ENCODE peak calls at places on chromosomes 3 and 15, in four cellular contexts. Z, O, B and Y are unnamed samples.

GRCh38 chr15:51382787-51383186 is 41.3 kb downstream of the GLDN start:
- DNase-seq in Z (peak), O (no peak), B (no peak), Y (peak)

GRCh38 chr15:45402162-45402954 is 24.0 kb upstream of the GATM start:
- DNase-seq in Z (peak), O (peak), B (peak), Y (peak)

GRCh38 chr3:23135026-23135785 is 67.9 kb upstream of the UBE2E2 start:
- DNase-seq in Z (no peak), O (no peak), B (no peak), Y (no peak)

GRCh38 chr15:99708563-99708962 is 24.7 kb downstream of the LYSMD4 start:
- DNase-seq in Z (peak), O (no peak), B (no peak), Y (peak)

GRCh38 chr3:172148702-172149565 is 109.6 kb downstream of the FNDC3B start:
- DNase-seq in Z (no peak), O (no peak), B (no peak), Y (no peak)

GRCh38 chr3:122908251-122908650 is 113.4 kb downstream of the SLC49A4 start:
- DNase-seq in Z (no peak), O (no peak), B (no peak), Y (no peak)

GRCh38 chr15:54102704-54103103 is 124.5 kb downstream of the UNC13C start:
- DNase-seq in Z (no peak), O (no peak), B (no peak), Y (no peak)

GRCh38 chr15:28456476-28457395 is 76.0 kb downstream of the GOLGA8G start:
- DNase-seq in Z (peak), O (no peak), B (no peak), Y (no peak)

GRCh38 chr15:41501191-41501917 is 7.7 kb downstream of the ITPKA start:
- DNase-seq in Z (peak), O (no peak), B (no peak), Y (no peak)

GRCh38 chr3:13217736-13218540 is 144.7 kb upstream of the IQSEC1 start:
- DNase-seq in Z (no peak), O (no peak), B (no peak), Y (no peak)